ENCODE peak calls at places on chromosome 20, in seven cellular contexts. G is body of pancreas, I is neuronal stem cell, E is uterus, T is GM12878, S is adrenal gland, L is NT2/D1. J is an unnamed sample. For H3K9me3 and H3K4me1, the result is how much of the 10 kb centered on the place peaks cover.

GRCh38 chr20:13119583-13119982 is 101.5 kb upstream of the ISM1 start:
- DNase-seq in G (peak), I (peak), E (peak), T (no peak), S (peak), L (peak), J (no peak)

GRCh38 chr20:63553251-63553932 is 567 bp upstream of the FNDC11 start:
- DNase-seq in G (peak), I (peak), E (peak), T (peak), S (peak), L (peak), J (peak)

GRCh38 chr20:34946661-34947060 is 8.9 kb downstream of the GSS start:
- DNase-seq in G (no peak), I (no peak), E (no peak), T (no peak), S (no peak), L (no peak), J (no peak)

GRCh38 chr20:25077610-25078169 is 4.3 kb downstream of the VSX1 start:
- DNase-seq in G (no peak), I (no peak), E (no peak), T (no peak), S (no peak), L (no peak), J (peak)

GRCh38 chr20:19943021-19943659 is 74.0 kb upstream of the NAA20 start:
- DNase-seq in G (no peak), I (no peak), E (no peak), T (no peak), S (no peak), L (no peak), J (peak)

GRCh38 chr20:17969276-17969883 is 562 bp downstream of the MGME1 start:
- DNase-seq in G (peak), I (no peak), E (no peak), T (no peak), S (no peak), L (no peak), J (peak)

GRCh38 chr20:32007787-32008616 is 2.2 kb upstream of the CCM2L start:
- DNase-seq in G (peak), I (no peak), E (peak), T (no peak), S (peak), L (no peak), J (no peak)

GRCh38 chr20:19644085-19644484 is 114.0 kb upstream of the RIN2 start:
- DNase-seq in G (no peak), I (no peak), E (no peak), T (no peak), S (no peak), L (no peak), J (no peak)

GRCh38 chr20:1822564-1823420 is 72.4 kb upstream of the SIRPA start:
- DNase-seq in G (no peak), I (no peak), E (no peak), T (no peak), S (no peak), L (no peak), J (no peak)

GRCh38 chr20:63461364-63461763 is 11.1 kb downstream of the KCNQ2 start:
- DNase-seq in G (no peak), I (no peak), E (no peak), T (no peak), S (no peak), L (no peak), J (no peak)

GRCh38 chr20:10970109-10970508 is 296.3 kb upstream of the JAG1 start:
- DNase-seq in G (no peak), I (no peak), E (no peak), T (no peak), S (no peak), L (no peak), J (no peak)

GRCh38 chr20:41668057-41668749 is 50.0 kb upstream of the CHD6 start:
- DNase-seq in G (no peak), I (no peak), E (no peak), T (no peak), S (no peak), L (no peak), J (no peak)

GRCh38 chr20:51602131-51602530 is 59.6 kb upstream of the NFATC2 start:
- DNase-seq in G (no peak), I (no peak), E (no peak), T (no peak), S (no peak), L (no peak), J (no peak)

GRCh38 chr20:44253528-44253927 is 6.4 kb downstream of the GDAP1L1 start:
- DNase-seq in G (no peak), I (no peak), E (no peak), T (no peak), S (no peak), L (no peak), J (no peak)

GRCh38 chr20:38113401-38114325 is 51.4 kb downstream of the TGM2 start:
- DNase-seq in G (no peak), I (no peak), E (no peak), T (no peak), S (peak), L (peak), J (no peak)

GRCh38 chr20:43936371-43936770 is 21.7 kb downstream of the TOX2 start:
- DNase-seq in G (no peak), I (no peak), E (no peak), T (no peak), S (no peak), L (no peak), J (no peak)

GRCh38 chr20:20211274-20211987 is 156.5 kb upstream of the INSM1 start:
- DNase-seq in G (no peak), I (no peak), E (no peak), T (no peak), S (no peak), L (no peak), J (no peak)

GRCh38 chr20:10603971-10604864 is 69.6 kb downstream of the JAG1 start:
- DNase-seq in G (peak), I (peak), E (peak), T (no peak), S (no peak), L (no peak), J (no peak)

GRCh38 chr20:61930776-61931475 is 134.8 kb downstream of the TAF4 start:
- DNase-seq in G (peak), I (no peak), E (no peak), T (no peak), S (no peak), L (no peak), J (no peak)

GRCh38 chr20:63961664-63962425 is 5.6 kb upstream of the UCKL1 start:
- DNase-seq in G (no peak), I (no peak), E (no peak), T (no peak), S (no peak), L (no peak), J (no peak)

GRCh38 chr20:16942702-16943101 is 194.5 kb downstream of the OTOR start:
- DNase-seq in G (no peak), I (no peak), E (no peak), T (no peak), S (no peak), L (no peak), J (no peak)

GRCh38 chr20:25036331-25036936 is 21.5 kb downstream of the ACSS1 start:
- DNase-seq in G (peak), I (no peak), E (no peak), T (no peak), S (no peak), L (no peak), J (no peak)

GRCh38 chr20:25623225-25623735 is 534 bp downstream of the NANP start:
- DNase-seq in G (peak), I (no peak), E (peak), T (peak), S (peak), L (no peak), J (peak)

GRCh38 chr20:16107172-16107870 is 465.9 kb downstream of the KIF16B start:
- DNase-seq in G (no peak), I (no peak), E (no peak), T (no peak), S (no peak), L (no peak), J (no peak)

GRCh38 chr20:1663917-1664316 is 6.3 kb upstream of the SIRPG start:
- DNase-seq in G (no peak), I (no peak), E (no peak), T (no peak), S (no peak), L (no peak), J (no peak)

GRCh38 chr20:37640600-37641561 is 52.9 kb upstream of the CTNNBL1 start:
- DNase-seq in G (no peak), I (no peak), E (no peak), T (no peak), S (peak), L (no peak), J (no peak)

GRCh38 chr20:51060301-51060700 is 37.4 kb upstream of the KCNG1 start:
- DNase-seq in G (no peak), I (no peak), E (no peak), T (no peak), S (no peak), L (no peak), J (no peak)

GRCh38 chr20:35699127-35699913 is at the start of the genes NFS1 and ROMO1:
- DNase-seq in G (peak), I (peak), E (peak), T (peak), S (peak), L (peak), J (peak)

GRCh38 chr20:59737816-59738215 is 133.5 kb downstream of the PHACTR3 start:
- DNase-seq in G (no peak), I (no peak), E (no peak), T (no peak), S (no peak), L (no peak), J (no peak)

GRCh38 chr20:46505501-46505900 is 7.9 kb downstream of the ZNF334 start:
- DNase-seq in G (no peak), I (no peak), E (no peak), T (no peak), S (no peak), L (no peak), J (no peak)

GRCh38 chr20:63065911-63066310 is 59.1 kb upstream of the BHLHE23 start:
- DNase-seq in G (no peak), I (no peak), E (no peak), T (no peak), S (no peak), L (no peak), J (no peak)

DNA sequence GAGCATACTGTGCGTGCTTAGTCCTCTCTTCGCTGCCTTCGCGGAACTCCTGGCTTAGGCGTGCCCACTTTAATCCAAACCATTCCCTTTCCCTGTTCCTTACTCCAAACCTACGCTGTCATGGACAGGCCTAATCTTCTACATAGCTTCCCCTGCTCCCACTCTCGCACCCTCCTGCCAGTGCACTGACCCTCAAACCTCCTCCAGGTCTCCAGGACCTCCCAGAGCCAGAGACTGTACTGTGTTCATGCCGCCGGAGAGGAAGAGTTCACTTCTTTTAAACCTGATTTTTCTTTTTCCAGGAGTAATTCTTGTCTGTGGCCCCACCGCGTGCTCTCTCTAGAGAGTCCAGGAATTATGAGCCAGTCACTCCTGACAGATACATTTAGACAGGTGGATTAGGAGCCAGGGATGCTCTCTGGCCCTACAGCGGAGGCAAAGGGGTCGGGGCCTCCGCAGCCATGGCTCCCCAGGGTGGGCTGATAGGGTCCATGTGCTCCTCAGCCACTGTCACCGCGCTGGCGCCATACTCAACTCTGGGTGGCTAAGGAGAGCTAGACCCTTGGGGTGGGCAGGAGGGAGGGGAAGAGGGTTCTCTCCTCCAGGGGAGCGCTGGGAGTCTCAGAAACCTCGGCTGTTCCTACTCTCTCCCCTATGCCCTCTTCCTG is 1.6 kb upstream of the PAX1 start:
- DNase-seq in G (no peak), I (no peak), E (no peak), T (no peak), S (no peak), L (no peak), J (no peak)
- H3K9me3 ChIP-seq in G (under half), I (under half), E (under half), T (under half), S (under half), L (under half), J (under half)

GRCh38 chr20:33601861-33602260 is 60.3 kb upstream of the C20orf144 start:
- DNase-seq in G (no peak), I (no peak), E (no peak), T (no peak), S (no peak), L (no peak), J (no peak)
- H3K4me1 ChIP-seq in G (under half), I (under half), E (under half), T (under half), S (under half), L (under half), J (under half)

GRCh38 chr20:55004044-55004443 is 528.7 kb downstream of the DOK5 start:
- DNase-seq in G (no peak), I (no peak), E (no peak), T (no peak), S (no peak), L (no peak), J (no peak)
- H3K9me3 ChIP-seq in G (under half), I (under half), E (under half), T (under half), S (under half), L (under half), J (under half)

DNA sequence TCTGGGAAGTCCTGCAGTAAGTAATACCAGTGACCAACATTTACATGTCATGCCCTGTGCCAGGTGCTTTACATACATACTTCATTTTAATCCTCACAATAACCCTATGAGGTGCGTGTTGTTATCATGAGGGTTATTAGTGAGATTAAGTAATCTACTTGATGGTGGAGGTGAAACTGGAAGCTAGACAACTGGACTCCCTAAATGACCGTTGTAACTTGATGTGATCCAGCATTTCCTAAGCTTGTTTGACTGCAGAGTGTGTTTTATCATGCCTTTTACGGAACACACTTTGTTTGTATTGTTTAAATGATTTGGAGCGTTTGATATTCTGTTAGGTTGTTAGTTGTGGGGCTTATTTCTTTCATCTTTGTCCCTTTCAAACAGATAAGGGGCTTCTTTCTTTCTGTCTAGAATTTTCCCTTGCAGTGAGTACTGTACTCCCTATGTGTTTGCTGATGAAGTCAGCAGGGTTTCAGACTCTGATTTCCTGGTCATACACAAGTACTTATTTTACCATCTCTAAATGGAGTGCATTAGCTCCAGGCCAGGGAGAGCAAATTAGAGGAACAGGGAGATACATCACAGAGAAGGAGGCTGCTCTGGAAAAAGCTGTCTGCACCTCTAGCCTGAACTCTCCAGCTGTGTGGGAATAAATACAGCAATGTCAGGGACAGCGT is 29.8 kb downstream of the CHMP4B start:
- DNase-seq in G (no peak), I (no peak), E (no peak), T (no peak), S (no peak), L (no peak), J (no peak)
- H3K4me1 ChIP-seq in G (half or more), I (under half), E (under half), T (under half), S (under half), L (under half), J (half or more)

GRCh38 chr20:56278205-56278604 is 29.7 kb downstream of the MC3R start:
- DNase-seq in G (no peak), I (no peak), E (no peak), T (no peak), S (no peak), L (no peak), J (no peak)
- H3K9me3 ChIP-seq in G (under half), I (under half), E (under half), T (under half), S (under half), L (under half), J (under half)

GRCh38 chr20:49694450-49695071 is 19.1 kb downstream of the B4GALT5 start:
- DNase-seq in G (no peak), I (no peak), E (no peak), T (no peak), S (no peak), L (no peak), J (no peak)
- H3K4me1 ChIP-seq in G (half or more), I (under half), E (under half), T (half or more), S (under half), L (under half), J (half or more)

DNA sequence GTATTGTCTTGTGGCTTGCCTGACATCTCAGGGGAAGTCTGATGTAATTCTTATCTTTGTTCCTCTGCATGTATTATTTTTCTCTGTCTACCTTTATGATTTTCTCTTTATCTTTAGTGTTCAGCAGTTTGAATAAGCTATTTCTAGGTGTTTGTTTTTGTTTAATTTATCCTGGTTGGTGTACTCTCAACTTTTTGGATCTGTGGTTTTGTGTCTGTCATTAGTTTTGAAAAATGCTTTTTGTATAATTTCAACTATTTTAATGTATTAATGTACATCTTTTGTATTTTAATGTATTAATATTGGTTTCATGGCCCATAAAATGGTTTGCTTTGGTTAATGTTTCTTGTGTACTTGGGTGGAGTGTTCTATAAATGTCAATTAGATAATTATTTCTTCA is 15.9 kb upstream of the APCDD1L start:
- DNase-seq in G (no peak), I (no peak), E (no peak), T (no peak), S (no peak), L (no peak), J (no peak)
- H3K9me3 ChIP-seq in G (under half), I (under half), E (under half), T (under half), S (under half), L (half or more), J (half or more)

GRCh38 chr20:3902446-3902845 is 13.3 kb downstream of the PANK2 start:
- DNase-seq in G (no peak), I (no peak), E (no peak), T (no peak), S (no peak), L (no peak), J (no peak)

GRCh38 chr20:3904224-3904623 is 15.0 kb downstream of the PANK2 start:
- DNase-seq in G (no peak), I (no peak), E (no peak), T (no peak), S (no peak), L (no peak), J (no peak)

GRCh38 chr20:3900187-3900604 is 11.0 kb downstream of the PANK2 start:
- DNase-seq in G (no peak), I (no peak), E (no peak), T (no peak), S (no peak), L (no peak), J (no peak)

GRCh38 chr20:3901028-3901746 is 12.0 kb downstream of the PANK2 start:
- DNase-seq in G (no peak), I (no peak), E (no peak), T (no peak), S (no peak), L (no peak), J (no peak)

GRCh38 chr20:3902041-3902440 is 12.9 kb downstream of the PANK2 start:
- DNase-seq in G (no peak), I (no peak), E (no peak), T (no peak), S (no peak), L (no peak), J (no peak)
- H3K4me1 ChIP-seq in G (under half), I (under half), E (under half), T (under half), S (under half), L (under half), J (half or more)

J was measured in stomach.